ENCODE peak calls at places on chromosomes 12 and 14, in six cellular contexts. One of them, this sample, is unnamed.

GRCh38 chr14:35814371-35815005 is 5.4 kb upstream of the RALGAPA1 start:
- DNase-seq in IMR-90: peak; percentile 40
- DNase-seq in A549: peak; percentile 63
- DNase-seq in K562: peak; percentile 70
- DNase-seq in GM12878: no peak
- DNase-seq in HepG2: peak; percentile 88
- DNase-seq in this sample: peak; percentile 36

GRCh38 chr14:81406863-81407262 is 6.7 kb upstream of the STON2 start:
- DNase-seq in IMR-90: peak; percentile 1
- DNase-seq in A549: no peak
- DNase-seq in K562: peak; percentile 57
- DNase-seq in GM12878: no peak
- DNase-seq in HepG2: peak; percentile 11
- DNase-seq in this sample: no peak

GRCh38 chr12:129184066-129184695 is 330.9 kb downstream of the GLT1D1 start:
- DNase-seq in IMR-90: no peak
- DNase-seq in A549: no peak
- DNase-seq in K562: no peak
- DNase-seq in GM12878: no peak
- DNase-seq in HepG2: no peak
- DNase-seq in this sample: no peak

GRCh38 chr12:130366159-130366558 is 28.5 kb downstream of the PIWIL1 start:
- DNase-seq in IMR-90: no peak
- DNase-seq in A549: no peak
- DNase-seq in K562: no peak
- DNase-seq in GM12878: no peak
- DNase-seq in HepG2: no peak
- DNase-seq in this sample: no peak

GRCh38 chr12:51386361-51386760 is 4.8 kb downstream of the GALNT6 start:
- DNase-seq in IMR-90: no peak
- DNase-seq in A549: no peak
- DNase-seq in K562: no peak
- DNase-seq in GM12878: no peak
- DNase-seq in HepG2: no peak
- DNase-seq in this sample: no peak

GRCh38 chr14:105226198-105226597 is 22.1 kb upstream of the BTBD6 start:
- DNase-seq in IMR-90: no peak
- DNase-seq in A549: no peak
- DNase-seq in K562: no peak
- DNase-seq in GM12878: no peak
- DNase-seq in HepG2: no peak
- DNase-seq in this sample: no peak

GRCh38 chr12:77625441-77625840 is 205.3 kb upstream of the NAV3 start:
- DNase-seq in IMR-90: peak; percentile 91
- DNase-seq in A549: no peak
- DNase-seq in K562: no peak
- DNase-seq in GM12878: no peak
- DNase-seq in HepG2: no peak
- DNase-seq in this sample: no peak

GRCh38 chr12:6443361-6443983 is 1.3 kb upstream of the CD27 start:
- DNase-seq in IMR-90: no peak
- DNase-seq in A549: no peak
- DNase-seq in K562: no peak
- DNase-seq in GM12878: no peak
- DNase-seq in HepG2: no peak
- DNase-seq in this sample: no peak

GRCh38 chr14:90409209-90409730 is 12.4 kb downstream of the CALM1 start:
- DNase-seq in IMR-90: peak; percentile 98
- DNase-seq in A549: peak; percentile 77
- DNase-seq in K562: no peak
- DNase-seq in GM12878: no peak
- DNase-seq in HepG2: no peak
- DNase-seq in this sample: no peak

GRCh38 chr12:88958961-88959360 is 378.7 kb upstream of the KITLG start:
- DNase-seq in IMR-90: no peak
- DNase-seq in A549: no peak
- DNase-seq in K562: no peak
- DNase-seq in GM12878: no peak
- DNase-seq in HepG2: no peak
- DNase-seq in this sample: no peak

GRCh38 chr12:53423597-53423996 is at the start of gene AMHR2:
- DNase-seq in IMR-90: no peak
- DNase-seq in A549: no peak
- DNase-seq in K562: no peak
- DNase-seq in GM12878: no peak
- DNase-seq in HepG2: no peak
- DNase-seq in this sample: no peak

GRCh38 chr12:118164798-118165486 is 29.0 kb downstream of the PEBP1 start:
- DNase-seq in IMR-90: peak; percentile 33
- DNase-seq in A549: peak; percentile 48
- DNase-seq in K562: peak; percentile 14
- DNase-seq in GM12878: no peak
- DNase-seq in HepG2: peak; percentile 10
- DNase-seq in this sample: peak; percentile 50

GRCh38 chr14:94805726-94806288 is 35.9 kb upstream of the GSC start:
- DNase-seq in IMR-90: no peak
- DNase-seq in A549: no peak
- DNase-seq in K562: no peak
- DNase-seq in GM12878: no peak
- DNase-seq in HepG2: no peak
- DNase-seq in this sample: no peak

GRCh38 chr14:94621358-94622134 is 9.4 kb downstream of the SERPINA3 start:
- DNase-seq in IMR-90: no peak
- DNase-seq in A549: no peak
- DNase-seq in K562: no peak
- DNase-seq in GM12878: no peak
- DNase-seq in HepG2: no peak
- DNase-seq in this sample: no peak

GRCh38 chr12:23757541-23757962 is 191.9 kb downstream of the SOX5 start:
- DNase-seq in IMR-90: no peak
- DNase-seq in A549: no peak
- DNase-seq in K562: no peak
- DNase-seq in GM12878: no peak
- DNase-seq in HepG2: peak; percentile 81
- DNase-seq in this sample: no peak

GRCh38 chr12:6084261-6084968 is 40.1 kb downstream of the VWF start:
- DNase-seq in IMR-90: peak; percentile 56
- DNase-seq in A549: peak; percentile 57
- DNase-seq in K562: no peak
- DNase-seq in GM12878: no peak
- DNase-seq in HepG2: no peak
- DNase-seq in this sample: no peak

GRCh38 chr14:87869619-87870583 is 123.1 kb downstream of the GALC start:
- DNase-seq in IMR-90: peak; percentile 36
- DNase-seq in A549: no peak
- DNase-seq in K562: no peak
- DNase-seq in GM12878: no peak
- DNase-seq in HepG2: no peak
- DNase-seq in this sample: no peak

GRCh38 chr12:68240079-68240478 is 13.3 kb downstream of the IL22 start:
- DNase-seq in IMR-90: peak; percentile 82
- DNase-seq in A549: peak; percentile 52
- DNase-seq in K562: peak; percentile 48
- DNase-seq in GM12878: no peak
- DNase-seq in HepG2: no peak
- DNase-seq in this sample: no peak

GRCh38 chr12:117100851-117101673 is 1.8 kb upstream of the TESC start:
- DNase-seq in IMR-90: no peak
- DNase-seq in A549: peak; percentile 54
- DNase-seq in K562: no peak
- DNase-seq in GM12878: no peak
- DNase-seq in HepG2: no peak
- DNase-seq in this sample: no peak

GRCh38 chr12:5807538-5808219 is 137.4 kb downstream of the ANO2 start:
- DNase-seq in IMR-90: peak; percentile 20
- DNase-seq in A549: no peak
- DNase-seq in K562: no peak
- DNase-seq in GM12878: no peak
- DNase-seq in HepG2: no peak
- DNase-seq in this sample: no peak

GRCh38 chr12:5097786-5098185 is 54.1 kb downstream of the KCNA5 start:
- DNase-seq in IMR-90: no peak
- DNase-seq in A549: no peak
- DNase-seq in K562: no peak
- DNase-seq in GM12878: no peak
- DNase-seq in HepG2: no peak
- DNase-seq in this sample: no peak

GRCh38 chr12:121634836-121635235 is 8.5 kb downstream of the ORAI1 start:
- DNase-seq in IMR-90: no peak
- DNase-seq in A549: no peak
- DNase-seq in K562: no peak
- DNase-seq in GM12878: no peak
- DNase-seq in HepG2: no peak
- DNase-seq in this sample: no peak

GRCh38 chr12:121632069-121632970 is 6.0 kb downstream of the ORAI1 start:
- DNase-seq in IMR-90: peak; percentile 67
- DNase-seq in A549: no peak
- DNase-seq in K562: no peak
- DNase-seq in GM12878: no peak
- DNase-seq in HepG2: no peak
- DNase-seq in this sample: no peak

GRCh38 chr12:121638298-121639202 is 12.2 kb downstream of the ORAI1 start:
- DNase-seq in IMR-90: no peak
- DNase-seq in A549: no peak
- DNase-seq in K562: no peak
- DNase-seq in GM12878: no peak
- DNase-seq in HepG2: no peak
- DNase-seq in this sample: no peak

GRCh38 chr12:121641343-121641630 is 15.0 kb downstream of the ORAI1 start:
- DNase-seq in IMR-90: no peak
- DNase-seq in A549: no peak
- DNase-seq in K562: no peak
- DNase-seq in GM12878: no peak
- DNase-seq in HepG2: no peak
- DNase-seq in this sample: no peak

GRCh38 chr12:121637231-121637914 is 11.0 kb downstream of the ORAI1 start:
- DNase-seq in IMR-90: no peak
- DNase-seq in A549: no peak
- DNase-seq in K562: no peak
- DNase-seq in GM12878: no peak
- DNase-seq in HepG2: no peak
- DNase-seq in this sample: no peak
- TF ChIP-seq BHLHE40 in IMR-90: no peak
- TF ChIP-seq BHLHE40 in A549: no peak
- TF ChIP-seq BHLHE40 in K562: no peak
- TF ChIP-seq BHLHE40 in GM12878: peak; percentile 32
- TF ChIP-seq BHLHE40 in HepG2: no peak
- TF ChIP-seq BHLHE40 in this sample: no peak

DNA sequence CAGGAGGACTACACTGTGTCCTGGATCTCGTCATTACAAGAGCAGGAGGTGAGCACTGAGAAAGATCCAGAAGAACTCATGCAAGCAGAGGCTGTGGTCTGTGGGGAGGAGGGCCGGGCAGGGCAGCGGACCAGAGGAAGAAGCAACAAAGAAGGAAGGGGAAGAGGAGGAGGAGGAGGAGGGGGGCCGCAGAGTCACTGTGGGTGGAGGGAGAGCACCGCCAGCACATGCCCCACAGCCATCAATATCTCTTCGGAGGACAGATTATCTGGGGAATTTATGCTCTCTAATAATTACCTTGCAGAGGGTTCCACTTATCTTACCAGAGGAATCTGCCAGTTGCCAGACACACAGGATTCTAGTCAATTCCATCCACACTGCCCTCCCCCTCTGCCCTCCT is 105.6 kb downstream of the DPF3 start:
- DNase-seq in IMR-90: no peak
- DNase-seq in A549: no peak
- DNase-seq in K562: no peak
- DNase-seq in GM12878: no peak
- DNase-seq in HepG2: no peak
- DNase-seq in this sample: no peak
- TF ChIP-seq BHLHE40 in IMR-90: no peak
- TF ChIP-seq BHLHE40 in A549: no peak
- TF ChIP-seq BHLHE40 in K562: no peak
- TF ChIP-seq BHLHE40 in GM12878: no peak
- TF ChIP-seq BHLHE40 in HepG2: no peak
- TF ChIP-seq BHLHE40 in this sample: no peak

GRCh38 chr12:57846577-57847319 is at the start of gene CTDSP2:
- DNase-seq in IMR-90: peak; percentile 98
- DNase-seq in A549: peak; percentile 99
- DNase-seq in K562: peak; percentile 99
- DNase-seq in GM12878: peak; percentile 61
- DNase-seq in HepG2: peak; percentile 95
- DNase-seq in this sample: peak; percentile 100

GRCh38 chr12:57846285-57846576 is 298 bp downstream of the CTDSP2 start:
- DNase-seq in IMR-90: no peak
- DNase-seq in A549: no peak
- DNase-seq in K562: no peak
- DNase-seq in GM12878: no peak
- DNase-seq in HepG2: no peak
- DNase-seq in this sample: no peak

GRCh38 chr12:57849035-57849434 is 2.5 kb upstream of the CTDSP2 start:
- DNase-seq in IMR-90: no peak
- DNase-seq in A549: no peak
- DNase-seq in K562: no peak
- DNase-seq in GM12878: no peak
- DNase-seq in HepG2: no peak
- DNase-seq in this sample: no peak

GRCh38 chr12:57845478-57846284 is 848 bp downstream of the CTDSP2 start:
- DNase-seq in IMR-90: no peak
- DNase-seq in A549: peak; percentile 63
- DNase-seq in K562: peak; percentile 80
- DNase-seq in GM12878: no peak
- DNase-seq in HepG2: peak; percentile 90
- DNase-seq in this sample: peak; percentile 53

DNA sequence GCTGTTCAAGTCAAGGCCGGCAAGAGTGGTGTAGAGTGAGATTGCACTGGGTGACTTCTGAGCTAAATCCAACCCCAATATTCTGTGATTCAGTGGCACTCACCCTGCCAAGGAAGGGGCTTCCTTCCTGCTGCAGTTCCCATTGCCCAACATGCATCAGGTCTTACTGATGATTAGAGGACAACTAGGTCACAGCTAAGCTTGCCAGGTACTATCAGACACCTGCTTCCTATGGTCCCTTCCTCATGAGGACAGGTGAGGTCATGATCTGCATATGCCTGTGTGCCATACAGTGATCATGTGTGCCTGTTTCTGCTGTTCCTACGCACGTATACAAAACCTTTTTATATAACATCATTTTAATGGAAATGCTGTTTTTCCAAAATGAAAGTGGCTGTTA is 1.7 kb upstream of the CTDSP2 start:
- DNase-seq in IMR-90: no peak
- DNase-seq in A549: no peak
- DNase-seq in K562: no peak
- DNase-seq in GM12878: no peak
- DNase-seq in HepG2: no peak
- DNase-seq in this sample: no peak
- TF ChIP-seq BHLHE40 in IMR-90: no peak
- TF ChIP-seq BHLHE40 in A549: no peak
- TF ChIP-seq BHLHE40 in K562: no peak
- TF ChIP-seq BHLHE40 in GM12878: no peak
- TF ChIP-seq BHLHE40 in HepG2: no peak
- TF ChIP-seq BHLHE40 in this sample: no peak

DNA sequence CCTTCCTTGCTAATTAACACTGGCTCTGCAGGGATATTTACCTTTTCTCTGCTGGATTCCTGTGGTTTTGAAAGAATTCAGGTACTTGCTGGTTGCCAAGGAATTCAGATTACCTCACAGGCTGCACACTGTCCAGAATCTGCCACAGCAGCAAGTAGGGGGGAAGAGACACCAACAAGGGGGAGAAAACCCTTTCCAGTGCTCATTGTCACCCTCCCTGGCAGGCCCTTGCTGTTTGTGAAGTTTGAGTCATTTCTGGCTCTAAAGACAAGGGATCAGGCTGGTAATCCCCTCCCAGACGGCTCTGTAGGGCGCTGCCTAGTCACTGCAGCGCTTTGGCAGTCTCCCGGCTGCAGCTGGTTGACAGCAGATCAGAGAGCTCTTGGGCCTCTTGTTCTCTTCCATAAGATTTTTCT is 50.8 kb downstream of the TTLL5 start:
- DNase-seq in IMR-90: peak; percentile 85
- DNase-seq in A549: peak; percentile 68
- DNase-seq in K562: peak; percentile 2
- DNase-seq in GM12878: peak; percentile 40
- DNase-seq in HepG2: peak; percentile 96
- DNase-seq in this sample: no peak
- TF ChIP-seq BHLHE40 in IMR-90: no peak
- TF ChIP-seq BHLHE40 in A549: no peak
- TF ChIP-seq BHLHE40 in K562: no peak
- TF ChIP-seq BHLHE40 in GM12878: no peak
- TF ChIP-seq BHLHE40 in HepG2: peak; percentile 16
- TF ChIP-seq BHLHE40 in this sample: no peak